ENCODE peak calls at places on chromosomes 7 and 10, in seven cellular contexts. Y is progenitor cell of endocrine pancreas, W is T follicular helper cell, S is brain microvascular endothelial cell, H is NCI-H1930, B is GM13976, I is SHP77. L is an unnamed sample.

GRCh38 chr7:95045236-95045923 is 138.0 kb downstream of the PPP1R9A start:
- DNase-seq in Y (no peak), W (no peak), S (peak; percentile 36), H (no peak), B (no peak), I (peak; percentile 7), L (no peak)

GRCh38 chr10:71090330-71090729 is 122.0 kb upstream of the UNC5B start:
- DNase-seq in Y (no peak), W (no peak), S (no peak), H (no peak), B (peak; percentile 3), I (no peak), L (no peak)

GRCh38 chr7:131935180-131935579 is 378.8 kb upstream of the PODXL start:
- DNase-seq in Y (no peak), W (no peak), S (no peak), H (no peak), B (no peak), I (no peak), L (no peak)

GRCh38 chr10:74738985-74739567 is 87.3 kb upstream of the KAT6B start:
- DNase-seq in Y (no peak), W (no peak), S (peak; percentile 10), H (no peak), B (peak; percentile 61), I (no peak), L (no peak)

GRCh38 chr10:110936757-110937156 is 17.4 kb downstream of the SHOC2 start:
- DNase-seq in Y (no peak), W (no peak), S (no peak), H (no peak), B (no peak), I (no peak), L (no peak)

GRCh38 chr7:18352339-18353255 is 143.0 kb upstream of the HDAC9 start:
- DNase-seq in Y (peak; percentile 19), W (no peak), S (peak; percentile 57), H (peak; percentile 23), B (peak; percentile 12), I (peak; percentile 81), L (no peak)

GRCh38 chr10:5744849-5745248 is 60.2 kb downstream of the TASOR2 start:
- DNase-seq in Y (no peak), W (no peak), S (no peak), H (no peak), B (no peak), I (no peak), L (no peak)

GRCh38 chr7:106050743-106051110 is 61.4 kb downstream of the SYPL1 start:
- DNase-seq in Y (no peak), W (no peak), S (peak; percentile 30), H (no peak), B (no peak), I (no peak), L (no peak)

GRCh38 chr7:30596043-30596641 is 1.5 kb downstream of the GARS1 start:
- DNase-seq in Y (no peak), W (no peak), S (peak; percentile 23), H (no peak), B (no peak), I (peak; percentile 2), L (no peak)

GRCh38 chr10:124539935-124540641 is 78.5 kb downstream of the LHPP start:
- DNase-seq in Y (peak; percentile 68), W (peak; percentile 55), S (no peak), H (peak; percentile 15), B (peak; percentile 90), I (peak; percentile 66), L (no peak)

GRCh38 chr10:133378251-133379096 is 588 bp upstream of the PAOX start:
- DNase-seq in Y (no peak), W (peak; percentile 41), S (no peak), H (no peak), B (peak; percentile 77), I (peak; percentile 75), L (no peak)

GRCh38 chr7:103297837-103298179 is 573 bp downstream of the PMPCB start:
- DNase-seq in Y (no peak), W (no peak), S (no peak), H (no peak), B (no peak), I (no peak), L (no peak)

GRCh38 chr7:111499027-111499426 is 63.3 kb downstream of the IMMP2L start:
- DNase-seq in Y (no peak), W (no peak), S (peak; percentile 89), H (no peak), B (no peak), I (no peak), L (no peak)

GRCh38 chr10:49690673-49691356 is 11.4 kb downstream of the C10orf53 start:
- DNase-seq in Y (no peak), W (no peak), S (peak; percentile 8), H (no peak), B (no peak), I (no peak), L (no peak)

GRCh38 chr7:102425639-102426267 is 7.6 kb upstream of the ORAI2 start:
- DNase-seq in Y (no peak), W (peak; percentile 77), S (no peak), H (no peak), B (peak; percentile 89), I (no peak), L (no peak)

GRCh38 chr7:50803359-50804337 is 21.0 kb upstream of the GRB10 start:
- DNase-seq in Y (no peak), W (no peak), S (no peak), H (no peak), B (no peak), I (no peak), L (no peak)

GRCh38 chr7:28748934-28749584 is 209.1 kb downstream of the TRIL start:
- DNase-seq in Y (no peak), W (no peak), S (peak; percentile 53), H (no peak), B (peak; percentile 24), I (peak; percentile 68), L (no peak)

GRCh38 chr10:77927343-77928256 is 1.0 kb upstream of the DLG5 start:
- DNase-seq in Y (no peak), W (no peak), S (no peak), H (no peak), B (no peak), I (no peak), L (no peak)

GRCh38 chr7:157418204-157419029 is 81.6 kb downstream of the DNAJB6 start:
- DNase-seq in Y (no peak), W (no peak), S (no peak), H (no peak), B (no peak), I (no peak), L (no peak)

GRCh38 chr10:92696606-92697383 is 7.0 kb downstream of the HHEX start:
- DNase-seq in Y (no peak), W (no peak), S (no peak), H (no peak), B (no peak), I (no peak), L (no peak)

GRCh38 chr10:1404236-1404952 is 332.9 kb downstream of the ADARB2 start:
- DNase-seq in Y (no peak), W (no peak), S (no peak), H (no peak), B (no peak), I (no peak), L (no peak)

GRCh38 chr7:63925262-63925625 is 73.4 kb upstream of the ZNF722 start:
- DNase-seq in Y (no peak), W (no peak), S (no peak), H (peak; percentile 17), B (no peak), I (peak; percentile 66), L (no peak)

L was measured in NCI-H187.